ENCODE peak calls at places on chromosomes 13 and 19, in four cellular contexts. K is CD8-positive, alpha-beta T cell; N is thoracic aorta; J is right lobe of liver. X is an unnamed sample.
A peak's percentile ranks its signal among the peaks of the same experiment; 100 is the strongest.

GRCh38 chr19:43784251-43784980 is 3.6 kb upstream of the KCNN4 start:
- DNase-seq in N (no peak), K (peak; percentile 54), J (no peak), X (peak; percentile 71)

GRCh38 chr19:36100476-36100875 is 10.5 kb upstream of the OVOL3 start:
- DNase-seq in J (no peak), K (no peak), N (no peak), X (no peak)

GRCh38 chr19:1379961-1380489 is 3.7 kb upstream of the NDUFS7 start:
- DNase-seq in N (no peak), K (no peak), J (no peak), X (no peak)

GRCh38 chr13:97616385-97616784 is 182.4 kb downstream of the RAP2A start:
- DNase-seq in K (no peak), N (no peak), J (no peak), X (no peak)

GRCh38 chr19:48967346-48968178 is 2.5 kb downstream of the FTL start:
- DNase-seq in N (no peak), J (peak; percentile 76), K (no peak), X (no peak)

GRCh38 chr13:49454388-49455015 is 10.4 kb downstream of the SETDB2 start:
- DNase-seq in K (no peak), N (no peak), J (no peak), X (no peak)

GRCh38 chr13:110687736-110688135 is 18.2 kb downstream of the CARS2 start:
- DNase-seq in J (no peak), K (no peak), N (no peak), X (no peak)

GRCh38 chr13:21326155-21327030 is 132.7 kb downstream of the ZDHHC20 start:
- DNase-seq in K (no peak), N (no peak), J (no peak), X (peak; percentile 60)

GRCh38 chr13:35474551-35474950 is 1.9 kb downstream of the MAB21L1 start:
- DNase-seq in N (no peak), J (no peak), K (no peak), X (no peak)

DNA sequence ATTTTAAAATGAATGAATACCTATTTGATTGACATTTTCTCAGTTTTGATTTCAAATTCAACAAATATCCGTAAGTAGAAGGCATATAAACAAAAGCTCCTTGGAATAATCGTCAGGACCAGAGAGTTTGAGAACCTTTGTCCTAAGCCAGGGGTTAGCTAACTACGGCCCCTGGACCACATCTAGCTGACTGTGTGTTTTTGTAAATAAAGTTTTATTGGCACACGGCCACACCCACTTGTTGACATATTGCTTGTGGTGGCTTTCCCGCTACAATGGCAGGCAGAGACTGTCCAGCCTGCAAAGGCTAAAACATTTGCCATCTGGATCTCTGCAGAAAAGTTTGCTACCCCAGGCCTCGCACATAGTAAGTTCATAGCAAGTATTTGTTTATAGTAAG is 83.4 kb downstream of the GNG7 start:
- DNase-seq in N (no peak), K (no peak), J (no peak), X (no peak)
- H3K4me1 ChIP-seq in N (peaks cover 1% of the 10 kb centered on the region), K (peaks cover 61% of the 10 kb centered on the region), J (no peaks in the 10 kb centered on the region), X (peaks cover 5% of the 10 kb centered on the region)

DNA sequence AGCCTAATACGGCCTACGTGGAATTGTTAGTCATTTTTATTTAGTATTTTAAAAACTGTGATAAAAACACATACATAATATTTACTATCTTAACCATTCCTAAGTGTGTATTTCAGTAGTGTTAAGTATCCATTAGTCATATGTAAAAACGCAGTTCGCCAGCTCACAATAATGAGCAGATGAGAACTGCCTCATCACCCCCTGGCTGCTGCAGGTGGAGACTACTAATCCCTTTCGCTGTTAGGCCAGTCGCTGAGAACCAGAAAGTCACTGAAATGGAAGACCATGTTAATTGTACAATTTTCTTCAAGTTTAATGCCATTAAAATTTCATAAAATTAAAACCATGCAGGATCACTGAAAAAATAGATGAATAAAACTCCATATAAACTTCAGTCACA is 1.6 kb downstream of the ESD start:
- DNase-seq in J (no peak), N (no peak), K (no peak), X (no peak)
- H3K4me3 ChIP-seq in J (no peak overlapping the region), N (peak overlapping the region; percentile 90), K (no peak overlapping the region), X (no peak overlapping the region)

GRCh38 chr13:99930925-99931324 is 40.6 kb downstream of the ZIC5 start:
- DNase-seq in J (no peak), K (no peak), N (no peak), X (no peak)
- TF ChIP-seq CTCF in J (no peak), K (no peak), N (no peak), X (no peak)

GRCh38 chr13:27393101-27393500 is 31.3 kb upstream of the GTF3A start:
- DNase-seq in N (no peak), K (no peak), J (no peak), X (no peak)
- H3K4me1 ChIP-seq in N (no peaks in the 10 kb centered on the region), K (no peaks in the 10 kb centered on the region), J (no peaks in the 10 kb centered on the region), X (no peaks in the 10 kb centered on the region)

X was measured in mucosa of descending colon.